ENCODE peak calls at places on chromosomes 4 and X, in five cellular contexts. R, A, F, X and Y are unnamed samples.

GRCh38 chrX:15785176-15785735 is 5.0 kb upstream of the ZRSR2 start:
- DNase-seq in A (no peak), R (no peak), F (no peak), X (no peak), Y (no peak)

GRCh38 chr4:1720163-1720983 is 750 bp downstream of the TMEM129 start:
- DNase-seq in A (peak), X (peak), F (peak), R (no peak), Y (no peak)

GRCh38 chr4:33369366-33369899 is 2649.3 kb downstream of the PCDH7 start:
- DNase-seq in A (no peak), F (no peak), X (peak), R (no peak), Y (no peak)

GRCh38 chrX:134313418-134313817 is 76.4 kb downstream of the CCDC160 start:
- DNase-seq in X (no peak), A (no peak), R (no peak), F (no peak), Y (no peak)

GRCh38 chr4:1715002-1715761 is 3.1 kb upstream of the SLBP start:
- DNase-seq in R (no peak), A (no peak), F (no peak), X (no peak), Y (no peak)

GRCh38 chrX:74865725-74866124 is 59.5 kb downstream of the NEXMIF start:
- DNase-seq in A (no peak), F (no peak), X (no peak), R (no peak), Y (no peak)

GRCh38 chr4:156829194-156829593 is 142.4 kb downstream of the PDGFC start:
- DNase-seq in A (no peak), X (no peak), F (no peak), R (no peak), Y (peak)

GRCh38 chr4:140220053-140220452 is 66.1 kb upstream of the MAML3 start:
- DNase-seq in F (no peak), A (peak), R (no peak), X (no peak), Y (no peak)

GRCh38 chr4:169621754-169622481 is 1.5 kb downstream of the CLCN3 start:
- DNase-seq in R (peak), F (peak), A (no peak), X (peak), Y (no peak)

GRCh38 chr4:185143596-185143969 is 517 bp downstream of the SLC25A4 start:
- DNase-seq in F (peak), A (peak), X (peak), R (no peak), Y (peak)

GRCh38 chr4:147303506-147303905 is 177.4 kb upstream of the EDNRA start:
- DNase-seq in F (no peak), R (no peak), X (no peak), A (no peak), Y (no peak)

GRCh38 chr4:105765690-105766407 is 57.3 kb downstream of the GSTCD start:
- DNase-seq in R (no peak), F (no peak), A (no peak), X (peak), Y (peak)

GRCh38 chrX:119502727-119503483 is 34.7 kb downstream of the SLC25A5 start:
- DNase-seq in A (peak), X (peak), R (no peak), F (no peak), Y (peak)

GRCh38 chrX:63258144-63258543 is 93.0 kb downstream of the SPIN4 start:
- DNase-seq in R (no peak), A (no peak), F (no peak), X (no peak), Y (no peak)

GRCh38 chr4:94306713-94307112 is 35.9 kb downstream of the HPGDS start:
- DNase-seq in A (no peak), F (no peak), R (no peak), X (no peak), Y (no peak)

GRCh38 chrX:153549807-153550206 is 32.4 kb downstream of the ATP2B3 start:
- DNase-seq in A (no peak), X (no peak), R (no peak), F (no peak), Y (no peak)

GRCh38 chr4:75790024-75790423 is 65.6 kb downstream of the USO1 start:
- DNase-seq in R (no peak), A (no peak), F (no peak), X (no peak), Y (no peak)

GRCh38 chrX:84188320-84188834 is 378 bp upstream of the RPS6KA6 start:
- DNase-seq in R (no peak), A (peak), X (peak), F (no peak), Y (no peak)

GRCh38 chr4:127916512-127916911 is 35.8 kb downstream of the PLK4 start:
- DNase-seq in F (no peak), A (no peak), X (no peak), R (no peak), Y (no peak)

GRCh38 chr4:151462554-151462953 is 53.6 kb downstream of the FHIP1A start:
- DNase-seq in F (no peak), R (no peak), A (no peak), X (no peak), Y (no peak)

GRCh38 chr4:30726090-30726668 is 6.0 kb downstream of the PCDH7 start:
- DNase-seq in A (no peak), F (no peak), X (no peak), R (no peak), Y (no peak)

GRCh38 chr4:4386296-4386735 is 586 bp upstream of the NSG1 start:
- DNase-seq in F (no peak), R (no peak), A (no peak), X (peak), Y (no peak)

GRCh38 chrX:54180403-54180802 is 2.7 kb downstream of the FAM120C start:
- DNase-seq in A (no peak), F (no peak), R (no peak), X (no peak), Y (no peak)

GRCh38 chr4:115090483-115091075 is 22.8 kb downstream of the NDST4 start:
- DNase-seq in R (no peak), A (no peak), F (no peak), X (peak), Y (peak)

GRCh38 chr4:70703695-70704332 is 15.5 kb downstream of the UTP3 start:
- DNase-seq in F (no peak), R (no peak), A (peak), X (peak), Y (peak)

GRCh38 chr4:10173039-10173753 is 56.6 kb upstream of the WDR1 start:
- DNase-seq in A (peak), F (no peak), R (no peak), X (peak), Y (no peak)

GRCh38 chrX:71652405-71652804 is 14.9 kb upstream of the LOC101059915 start:
- DNase-seq in F (peak), R (peak), X (peak), A (peak), Y (peak)

GRCh38 chrX:13050151-13050550 is 5.7 kb upstream of the FAM9C start:
- DNase-seq in A (no peak), X (no peak), F (no peak), R (no peak), Y (no peak)

GRCh38 chrX:73478961-73479360 is 32.1 kb downstream of the CDX4 start:
- DNase-seq in R (no peak), X (peak), F (no peak), A (no peak), Y (no peak)

GRCh38 chr4:14169460-14169859 is 541.9 kb upstream of the BOD1L1 start:
- DNase-seq in R (no peak), F (no peak), A (no peak), X (no peak), Y (no peak)

GRCh38 chr4:39825741-39826231 is 127.8 kb downstream of the UBE2K start:
- DNase-seq in F (no peak), R (no peak), A (no peak), X (peak), Y (peak)

GRCh38 chr4:2284934-2285664 is 23.2 kb upstream of the MXD4 start:
- DNase-seq in R (no peak), A (no peak), X (no peak), F (no peak), Y (no peak)

GRCh38 chrX:276588-277171 is 4.5 kb upstream of the PLCXD1 start:
- DNase-seq in X (peak), F (no peak), R (no peak), A (peak), Y (peak)

GRCh38 chr4:151402150-151402865 is 6.7 kb upstream of the FHIP1A start:
- DNase-seq in A (no peak), X (no peak), F (no peak), R (no peak), Y (no peak)

GRCh38 chr4:39201963-39202362 is 19.6 kb downstream of the WDR19 start:
- DNase-seq in X (no peak), A (no peak), F (no peak), R (no peak), Y (no peak)

GRCh38 chr4:76546282-76547166 is 111.5 kb downstream of the SHROOM3 start:
- DNase-seq in X (peak), R (no peak), A (peak), F (no peak), Y (peak)

GRCh38 chrX:9670136-9670905 is 95.3 kb downstream of the GPR143 start:
- DNase-seq in R (no peak), X (no peak), A (no peak), F (no peak), Y (no peak)
- H3K27ac ChIP-seq in R (no peak), X (no peak), A (no peak), F (no peak), Y (no peak)

GRCh38 chr4:87003266-87003665 is 68.5 kb downstream of the AFF1 start:
- DNase-seq in F (no peak), R (no peak), X (no peak), A (no peak), Y (no peak)

GRCh38 chr4:87007345-87008181 is 72.8 kb downstream of the AFF1 start:
- DNase-seq in R (no peak), F (peak), X (peak), A (peak), Y (peak)

GRCh38 chr4:87005690-87006461 is 71.1 kb downstream of the AFF1 start:
- DNase-seq in A (no peak), R (no peak), X (no peak), F (no peak), Y (peak)

GRCh38 chr4:87006531-87007344 is 71.9 kb downstream of the AFF1 start:
- DNase-seq in A (peak), X (peak), R (peak), F (peak), Y (peak)

GRCh38 chr4:87005369-87005689 is 70.5 kb downstream of the AFF1 start:
- DNase-seq in F (no peak), X (no peak), A (no peak), R (no peak), Y (no peak)
- H3K27ac ChIP-seq in F (peak), X (peak), A (peak), R (peak), Y (peak)

GRCh38 chrX:151082077-151082948 is 94.1 kb upstream of the GPR50 start:
- DNase-seq in X (peak), R (peak), F (peak), A (peak), Y (peak)
- H3K27ac ChIP-seq in X (no peak), R (peak), F (no peak), A (no peak), Y (no peak)

GRCh38 chr4:79913581-79913980 is 159.4 kb downstream of the ANTXR2 start:
- DNase-seq in X (no peak), R (no peak), A (no peak), F (no peak), Y (no peak)
- H3K27ac ChIP-seq in X (no peak), R (no peak), A (no peak), F (no peak), Y (no peak)

GRCh38 chrX:147737690-147738089 is 174.0 kb upstream of the FMR1 start:
- DNase-seq in R (no peak), X (no peak), F (no peak), A (no peak), Y (no peak)

GRCh38 chrX:147741776-147742175 is 169.9 kb upstream of the FMR1 start:
- DNase-seq in X (no peak), F (no peak), R (no peak), A (no peak), Y (no peak)

GRCh38 chrX:147735364-147735763 is 176.4 kb upstream of the FMR1 start:
- DNase-seq in X (peak), A (no peak), R (no peak), F (no peak), Y (peak)

GRCh38 chrX:147736045-147736444 is 175.7 kb upstream of the FMR1 start:
- DNase-seq in A (no peak), F (no peak), X (no peak), R (no peak), Y (no peak)

GRCh38 chrX:147738260-147738659 is 173.5 kb upstream of the FMR1 start:
- DNase-seq in X (no peak), A (no peak), F (no peak), R (no peak), Y (no peak)
- H3K27ac ChIP-seq in X (no peak), A (no peak), F (no peak), R (no peak), Y (no peak)

DNA sequence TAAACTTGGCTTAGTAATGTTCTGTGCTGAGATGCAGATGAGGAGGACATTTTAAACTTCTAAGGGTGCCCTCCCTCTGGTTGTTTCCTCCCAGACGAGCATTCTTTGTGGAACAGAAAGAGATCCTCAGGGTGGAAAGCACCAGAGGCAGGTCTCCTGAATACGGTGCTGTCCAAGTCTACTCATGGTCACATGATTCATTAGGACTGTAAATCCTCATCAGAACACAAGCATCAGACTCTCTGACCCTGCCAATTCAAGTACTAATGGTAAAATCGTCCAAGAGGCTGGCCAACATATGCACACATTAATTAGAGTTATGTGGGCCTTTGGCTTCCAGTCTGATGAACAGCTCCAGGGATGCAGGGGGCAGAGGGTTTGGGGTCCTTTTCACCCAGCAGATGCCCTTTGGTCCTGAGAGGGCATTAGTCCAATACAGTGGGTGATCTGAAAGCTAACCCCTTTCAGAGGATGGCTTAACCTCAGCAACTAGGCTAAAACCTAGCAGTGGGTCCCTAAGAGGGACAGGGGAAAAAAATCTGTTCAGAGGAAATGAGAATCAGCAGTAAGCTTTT is 18.2 kb downstream of the HAND2 start:
- DNase-seq in F (no peak), A (no peak), R (no peak), X (peak), Y (no peak)
- H3K27ac ChIP-seq in F (no peak), A (no peak), R (no peak), X (no peak), Y (no peak)

DNA sequence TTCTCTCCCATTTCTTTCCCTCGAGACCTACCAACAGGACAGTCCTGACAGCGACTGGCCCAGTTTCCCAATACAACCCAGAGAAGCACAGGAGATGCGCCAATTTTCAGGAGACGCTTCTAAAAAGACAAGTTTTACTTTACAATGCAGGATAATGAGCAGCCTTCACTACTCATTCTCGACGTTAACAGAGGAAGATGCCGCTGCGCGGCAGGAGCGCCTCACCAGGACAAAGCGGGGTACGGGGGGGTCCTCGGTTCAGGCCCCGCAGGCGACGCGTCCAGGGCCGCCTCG is 689 bp downstream of the BCLAF3 start:
- DNase-seq in X (no peak), A (no peak), F (no peak), R (no peak), Y (peak)
- H3K27ac ChIP-seq in X (peak), A (peak), F (peak), R (peak), Y (peak)

GRCh38 chr4:8853249-8853648 is 18.4 kb downstream of the HMX1 start:
- DNase-seq in R (no peak), F (no peak), X (no peak), A (no peak), Y (no peak)
- H3K27ac ChIP-seq in R (no peak), F (no peak), X (no peak), A (no peak), Y (no peak)

GRCh38 chrX:108439434-108439883 is at the start of gene COL4A5:
- DNase-seq in R (peak), A (peak), F (no peak), X (peak), Y (peak)
- H3K27ac ChIP-seq in R (peak), A (peak), F (no peak), X (peak), Y (peak)